ENCODE peak calls at places on chromosomes 5 and 9, in nine cellular contexts. One of them, this sample, is unnamed.

GRCh38 chr5:44951371-44951770 is 142.6 kb downstream of the MRPS30 start:
- DNase-seq in body of pancreas: no peak
- DNase-seq in tibial nerve: no peak
- DNase-seq in spleen: no peak
- DNase-seq in heart left ventricle: no peak
- DNase-seq in IMR-90: no peak
- DNase-seq in transverse colon: no peak
- DNase-seq in HCT116: no peak
- DNase-seq in stomach: no peak
- DNase-seq in this sample: no peak

GRCh38 chr9:26266111-26266791 is 588.0 kb upstream of the TUSC1 start:
- DNase-seq in body of pancreas: no peak
- DNase-seq in tibial nerve: no peak
- DNase-seq in spleen: no peak
- DNase-seq in heart left ventricle: no peak
- DNase-seq in IMR-90: no peak
- DNase-seq in transverse colon: no peak
- DNase-seq in HCT116: no peak
- DNase-seq in stomach: no peak
- DNase-seq in this sample: no peak

GRCh38 chr5:174140452-174140851 is 94.9 kb downstream of the NSG2 start:
- DNase-seq in body of pancreas: no peak
- DNase-seq in tibial nerve: no peak
- DNase-seq in spleen: no peak
- DNase-seq in heart left ventricle: no peak
- DNase-seq in IMR-90: no peak
- DNase-seq in transverse colon: no peak
- DNase-seq in HCT116: no peak
- DNase-seq in stomach: no peak
- DNase-seq in this sample: no peak

GRCh38 chr9:99299214-99300102 is 77.4 kb downstream of the SEC61B start:
- DNase-seq in body of pancreas: no peak
- DNase-seq in tibial nerve: no peak
- DNase-seq in spleen: no peak
- DNase-seq in heart left ventricle: no peak
- DNase-seq in IMR-90: peak; percentile 83
- DNase-seq in transverse colon: no peak
- DNase-seq in HCT116: no peak
- DNase-seq in stomach: no peak
- DNase-seq in this sample: peak; percentile 39

GRCh38 chr5:176415240-176416122 is 858 bp downstream of the CLTB start:
- DNase-seq in body of pancreas: peak; percentile 46
- DNase-seq in tibial nerve: no peak
- DNase-seq in spleen: no peak
- DNase-seq in heart left ventricle: peak; percentile 33
- DNase-seq in IMR-90: peak; percentile 49
- DNase-seq in transverse colon: peak; percentile 45
- DNase-seq in HCT116: no peak
- DNase-seq in stomach: peak; percentile 41
- DNase-seq in this sample: no peak

GRCh38 chr5:84603557-84604185 is 219.0 kb upstream of the EDIL3 start:
- DNase-seq in body of pancreas: no peak
- DNase-seq in tibial nerve: peak; percentile 52
- DNase-seq in spleen: no peak
- DNase-seq in heart left ventricle: peak; percentile 27
- DNase-seq in IMR-90: peak; percentile 88
- DNase-seq in transverse colon: no peak
- DNase-seq in HCT116: no peak
- DNase-seq in stomach: no peak
- DNase-seq in this sample: no peak

GRCh38 chr9:99441829-99442228 is 219.7 kb downstream of the SEC61B start:
- DNase-seq in body of pancreas: no peak
- DNase-seq in tibial nerve: no peak
- DNase-seq in spleen: no peak
- DNase-seq in heart left ventricle: no peak
- DNase-seq in IMR-90: no peak
- DNase-seq in transverse colon: no peak
- DNase-seq in HCT116: no peak
- DNase-seq in stomach: no peak
- DNase-seq in this sample: no peak

GRCh38 chr5:17401509-17402290 is 96.3 kb upstream of the TAF11L2 start:
- DNase-seq in body of pancreas: no peak
- DNase-seq in tibial nerve: no peak
- DNase-seq in spleen: no peak
- DNase-seq in heart left ventricle: no peak
- DNase-seq in IMR-90: no peak
- DNase-seq in transverse colon: no peak
- DNase-seq in HCT116: no peak
- DNase-seq in stomach: no peak
- DNase-seq in this sample: no peak

GRCh38 chr5:142881076-142881466 is 110.9 kb downstream of the ARHGAP26 start:
- DNase-seq in body of pancreas: no peak
- DNase-seq in tibial nerve: no peak
- DNase-seq in spleen: peak; percentile 78
- DNase-seq in heart left ventricle: no peak
- DNase-seq in IMR-90: peak; percentile 91
- DNase-seq in transverse colon: no peak
- DNase-seq in HCT116: no peak
- DNase-seq in stomach: no peak
- DNase-seq in this sample: peak; percentile 95

GRCh38 chr5:135827965-135828792 is 6.3 kb upstream of the SLC25A48 start:
- DNase-seq in body of pancreas: no peak
- DNase-seq in tibial nerve: no peak
- DNase-seq in spleen: no peak
- DNase-seq in heart left ventricle: no peak
- DNase-seq in IMR-90: no peak
- DNase-seq in transverse colon: no peak
- DNase-seq in HCT116: no peak
- DNase-seq in stomach: no peak
- DNase-seq in this sample: no peak

GRCh38 chr5:130964238-130965192 is 200.5 kb downstream of the HINT1 start:
- DNase-seq in body of pancreas: no peak
- DNase-seq in tibial nerve: no peak
- DNase-seq in spleen: no peak
- DNase-seq in heart left ventricle: no peak
- DNase-seq in IMR-90: no peak
- DNase-seq in transverse colon: no peak
- DNase-seq in HCT116: no peak
- DNase-seq in stomach: no peak
- DNase-seq in this sample: no peak

GRCh38 chr5:147509710-147510651 is at the start of gene DPYSL3:
- DNase-seq in body of pancreas: peak; percentile 46
- DNase-seq in tibial nerve: peak; percentile 32
- DNase-seq in spleen: peak; percentile 83
- DNase-seq in heart left ventricle: peak; percentile 74
- DNase-seq in IMR-90: peak; percentile 78
- DNase-seq in transverse colon: peak; percentile 54
- DNase-seq in HCT116: peak; percentile 15
- DNase-seq in stomach: peak; percentile 47
- DNase-seq in this sample: no peak

GRCh38 chr5:136210259-136210658 is 17.3 kb upstream of the SMIM32 start:
- DNase-seq in body of pancreas: no peak
- DNase-seq in tibial nerve: no peak
- DNase-seq in spleen: no peak
- DNase-seq in heart left ventricle: no peak
- DNase-seq in IMR-90: no peak
- DNase-seq in transverse colon: no peak
- DNase-seq in HCT116: no peak
- DNase-seq in stomach: no peak
- DNase-seq in this sample: no peak

GRCh38 chr9:136857606-136858412 is 5.7 kb downstream of the MAMDC4 start:
- DNase-seq in body of pancreas: peak; percentile 72
- DNase-seq in tibial nerve: no peak
- DNase-seq in spleen: peak; percentile 72
- DNase-seq in heart left ventricle: peak; percentile 8
- DNase-seq in IMR-90: no peak
- DNase-seq in transverse colon: peak; percentile 83
- DNase-seq in HCT116: no peak
- DNase-seq in stomach: peak; percentile 69
- DNase-seq in this sample: no peak

GRCh38 chr5:53478411-53479044 is 1.9 kb upstream of the FST start:
- DNase-seq in body of pancreas: peak; percentile 27
- DNase-seq in tibial nerve: no peak
- DNase-seq in spleen: peak; percentile 72
- DNase-seq in heart left ventricle: peak; percentile 21
- DNase-seq in IMR-90: peak; percentile 63
- DNase-seq in transverse colon: peak; percentile 11
- DNase-seq in HCT116: peak; percentile 60
- DNase-seq in stomach: peak; percentile 37
- DNase-seq in this sample: peak; percentile 52

GRCh38 chr9:90024823-90025222 is 420.0 kb downstream of the GADD45G start:
- DNase-seq in body of pancreas: no peak
- DNase-seq in tibial nerve: no peak
- DNase-seq in spleen: peak; percentile 79
- DNase-seq in heart left ventricle: no peak
- DNase-seq in IMR-90: no peak
- DNase-seq in transverse colon: no peak
- DNase-seq in HCT116: no peak
- DNase-seq in stomach: no peak
- DNase-seq in this sample: no peak

GRCh38 chr9:127224883-127225739 is 39.5 kb upstream of the GARNL3 start:
- DNase-seq in body of pancreas: peak; percentile 97
- DNase-seq in tibial nerve: peak; percentile 99
- DNase-seq in spleen: peak; percentile 98
- DNase-seq in heart left ventricle: peak; percentile 98
- DNase-seq in IMR-90: peak; percentile 81
- DNase-seq in transverse colon: peak; percentile 98
- DNase-seq in HCT116: peak; percentile 63
- DNase-seq in stomach: peak; percentile 99
- DNase-seq in this sample: peak; percentile 84
- TF ChIP-seq POLR2A in body of pancreas: peak; percentile 8
- TF ChIP-seq POLR2A in tibial nerve: no peak
- TF ChIP-seq POLR2A in spleen: no peak
- TF ChIP-seq POLR2A in heart left ventricle: no peak
- TF ChIP-seq POLR2A in IMR-90: no peak
- TF ChIP-seq POLR2A in transverse colon: no peak
- TF ChIP-seq POLR2A in HCT116: no peak
- TF ChIP-seq POLR2A in stomach: no peak
- TF ChIP-seq POLR2A in this sample: no peak

DNA sequence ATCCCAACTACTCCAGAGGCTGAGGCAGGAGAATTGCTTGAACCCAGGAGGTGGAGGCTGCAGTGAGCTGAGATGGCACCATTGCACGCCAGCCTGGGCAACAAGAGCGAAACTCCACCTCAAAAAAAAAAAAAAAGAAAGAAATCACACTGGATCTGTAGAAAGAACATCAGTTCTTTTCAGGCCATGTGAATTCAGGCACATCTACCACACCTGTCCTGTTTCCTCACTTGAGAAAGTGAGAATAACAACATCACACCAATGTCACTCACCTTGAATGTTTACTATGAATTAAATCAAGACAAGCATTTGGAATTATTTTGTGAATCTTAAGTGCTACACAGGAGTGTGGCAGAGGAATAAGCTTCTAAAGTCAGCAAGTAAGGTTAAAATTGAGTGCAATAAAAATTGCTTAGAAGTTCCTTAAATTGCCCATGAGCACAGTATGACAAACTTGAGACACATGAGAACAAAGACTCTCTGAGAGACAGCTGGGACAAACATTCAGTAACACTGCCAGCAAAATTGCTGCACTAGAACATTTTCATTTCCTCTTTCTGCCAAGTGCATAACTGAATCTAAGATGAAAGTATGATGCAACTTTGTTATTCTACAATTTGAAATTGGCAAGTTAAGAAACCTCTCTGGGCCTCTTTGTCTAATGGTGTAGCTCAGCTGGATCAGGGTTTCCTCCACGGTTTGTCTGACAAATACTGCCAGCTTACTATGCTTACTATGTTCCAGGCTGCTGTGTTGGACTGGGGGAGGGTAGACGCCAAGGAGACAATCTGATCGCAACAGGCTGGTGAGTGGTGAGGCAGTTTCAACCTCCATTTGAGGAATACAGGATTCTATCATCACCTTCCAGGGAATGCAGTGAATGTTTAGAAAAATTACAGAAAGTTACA is 1.9 kb upstream of the RIC1 start:
- DNase-seq in body of pancreas: peak; percentile 47
- DNase-seq in tibial nerve: no peak
- DNase-seq in spleen: no peak
- DNase-seq in heart left ventricle: peak; percentile 22
- DNase-seq in IMR-90: peak; percentile 69
- DNase-seq in transverse colon: peak; percentile 28
- DNase-seq in HCT116: no peak
- DNase-seq in stomach: no peak
- DNase-seq in this sample: peak; percentile 99
- TF ChIP-seq POLR2A in body of pancreas: peak; percentile 55
- TF ChIP-seq POLR2A in tibial nerve: peak; percentile 6
- TF ChIP-seq POLR2A in spleen: no peak
- TF ChIP-seq POLR2A in heart left ventricle: no peak
- TF ChIP-seq POLR2A in IMR-90: no peak
- TF ChIP-seq POLR2A in transverse colon: peak; percentile 56
- TF ChIP-seq POLR2A in HCT116: no peak
- TF ChIP-seq POLR2A in stomach: no peak
- TF ChIP-seq POLR2A in this sample: peak; percentile 35

GRCh38 chr9:130027533-130028370 is 15.2 kb downstream of the FNBP1 start:
- DNase-seq in body of pancreas: no peak
- DNase-seq in tibial nerve: no peak
- DNase-seq in spleen: no peak
- DNase-seq in heart left ventricle: no peak
- DNase-seq in IMR-90: no peak
- DNase-seq in transverse colon: no peak
- DNase-seq in HCT116: no peak
- DNase-seq in stomach: no peak
- DNase-seq in this sample: no peak
- TF ChIP-seq POLR2A in body of pancreas: no peak
- TF ChIP-seq POLR2A in tibial nerve: no peak
- TF ChIP-seq POLR2A in spleen: no peak
- TF ChIP-seq POLR2A in heart left ventricle: no peak
- TF ChIP-seq POLR2A in IMR-90: no peak
- TF ChIP-seq POLR2A in transverse colon: no peak
- TF ChIP-seq POLR2A in HCT116: no peak
- TF ChIP-seq POLR2A in stomach: no peak
- TF ChIP-seq POLR2A in this sample: no peak

GRCh38 chr9:127878001-127878651 is 651 bp upstream of the AK1 start:
- DNase-seq in body of pancreas: no peak
- DNase-seq in tibial nerve: no peak
- DNase-seq in spleen: no peak
- DNase-seq in heart left ventricle: no peak
- DNase-seq in IMR-90: no peak
- DNase-seq in transverse colon: no peak
- DNase-seq in HCT116: no peak
- DNase-seq in stomach: no peak
- DNase-seq in this sample: no peak

GRCh38 chr9:127876764-127877562 is 512 bp downstream of the AK1 start:
- DNase-seq in body of pancreas: no peak
- DNase-seq in tibial nerve: no peak
- DNase-seq in spleen: peak; percentile 68
- DNase-seq in heart left ventricle: no peak
- DNase-seq in IMR-90: no peak
- DNase-seq in transverse colon: no peak
- DNase-seq in HCT116: no peak
- DNase-seq in stomach: no peak
- DNase-seq in this sample: no peak

GRCh38 chr9:127878652-127879377 is 1.3 kb upstream of the AK1 start:
- DNase-seq in body of pancreas: no peak
- DNase-seq in tibial nerve: no peak
- DNase-seq in spleen: no peak
- DNase-seq in heart left ventricle: no peak
- DNase-seq in IMR-90: no peak
- DNase-seq in transverse colon: no peak
- DNase-seq in HCT116: no peak
- DNase-seq in stomach: no peak
- DNase-seq in this sample: no peak

GRCh38 chr9:127876026-127876763 is 1.3 kb downstream of the AK1 start:
- DNase-seq in body of pancreas: no peak
- DNase-seq in tibial nerve: no peak
- DNase-seq in spleen: peak; percentile 69
- DNase-seq in heart left ventricle: no peak
- DNase-seq in IMR-90: no peak
- DNase-seq in transverse colon: peak; percentile 42
- DNase-seq in HCT116: no peak
- DNase-seq in stomach: no peak
- DNase-seq in this sample: no peak

GRCh38 chr9:127877566-127877998 is at the start of gene AK1:
- DNase-seq in body of pancreas: peak; percentile 82
- DNase-seq in tibial nerve: peak; percentile 72
- DNase-seq in spleen: peak; percentile 86
- DNase-seq in heart left ventricle: peak; percentile 88
- DNase-seq in IMR-90: peak; percentile 37
- DNase-seq in transverse colon: peak; percentile 84
- DNase-seq in HCT116: no peak
- DNase-seq in stomach: peak; percentile 80
- DNase-seq in this sample: no peak
- TF ChIP-seq POLR2A in body of pancreas: peak; percentile 54
- TF ChIP-seq POLR2A in tibial nerve: no peak
- TF ChIP-seq POLR2A in spleen: no peak
- TF ChIP-seq POLR2A in heart left ventricle: peak; percentile 83
- TF ChIP-seq POLR2A in IMR-90: peak; percentile 42
- TF ChIP-seq POLR2A in transverse colon: peak; percentile 37
- TF ChIP-seq POLR2A in HCT116: peak; percentile 49
- TF ChIP-seq POLR2A in stomach: no peak
- TF ChIP-seq POLR2A in this sample: no peak

This sample was measured in NB4.